ENCODE peak calls at places on chromosome 10, in seven cellular contexts. One of them, this sample, is unnamed.
A peak's percentile ranks its signal among the peaks of the same experiment; 100 is the strongest.

GRCh38 chr10:11243425-11244222 is 226.0 kb downstream of the CELF2 start:
- DNase-seq in activated T-cell treated with anti-CD3 and anti-CD28 coated beads, Interleukin-2, amount 50 U/mL, for 4 hours: no peak
- DNase-seq in ACHN: no peak
- DNase-seq in T47D: no peak
- DNase-seq in RWPE1: no peak
- DNase-seq in dermis blood vessel endothelial cell: no peak
- DNase-seq in LoVo: no peak
- DNase-seq in this sample: no peak

GRCh38 chr10:33952692-33953360 is 618.4 kb upstream of the NRP1 start:
- DNase-seq in activated T-cell treated with anti-CD3 and anti-CD28 coated beads, Interleukin-2, amount 50 U/mL, for 4 hours: no peak
- DNase-seq in ACHN: no peak
- DNase-seq in T47D: no peak
- DNase-seq in RWPE1: peak; percentile 34
- DNase-seq in dermis blood vessel endothelial cell: peak; percentile 7
- DNase-seq in LoVo: no peak
- DNase-seq in this sample: peak; percentile 65

GRCh38 chr10:98088186-98088971 is 46.1 kb upstream of the R3HCC1L start:
- DNase-seq in activated T-cell treated with anti-CD3 and anti-CD28 coated beads, Interleukin-2, amount 50 U/mL, for 4 hours: no peak
- DNase-seq in ACHN: no peak
- DNase-seq in T47D: no peak
- DNase-seq in RWPE1: no peak
- DNase-seq in dermis blood vessel endothelial cell: no peak
- DNase-seq in LoVo: no peak
- DNase-seq in this sample: no peak

GRCh38 chr10:47420305-47421056 is 36.4 kb upstream of the ZNF488 start:
- DNase-seq in activated T-cell treated with anti-CD3 and anti-CD28 coated beads, Interleukin-2, amount 50 U/mL, for 4 hours: no peak
- DNase-seq in ACHN: no peak
- DNase-seq in T47D: no peak
- DNase-seq in RWPE1: no peak
- DNase-seq in dermis blood vessel endothelial cell: no peak
- DNase-seq in LoVo: no peak
- DNase-seq in this sample: no peak

GRCh38 chr10:118798186-118798811 is 43.5 kb upstream of the CACUL1 start:
- DNase-seq in activated T-cell treated with anti-CD3 and anti-CD28 coated beads, Interleukin-2, amount 50 U/mL, for 4 hours: no peak
- DNase-seq in ACHN: peak; percentile 49
- DNase-seq in T47D: peak; percentile 33
- DNase-seq in RWPE1: peak; percentile 82
- DNase-seq in dermis blood vessel endothelial cell: no peak
- DNase-seq in LoVo: peak; percentile 23
- DNase-seq in this sample: peak; percentile 69

GRCh38 chr10:52319926-52320325 is 5.8 kb downstream of the DKK1 start:
- DNase-seq in activated T-cell treated with anti-CD3 and anti-CD28 coated beads, Interleukin-2, amount 50 U/mL, for 4 hours: no peak
- DNase-seq in ACHN: no peak
- DNase-seq in T47D: no peak
- DNase-seq in RWPE1: no peak
- DNase-seq in dermis blood vessel endothelial cell: no peak
- DNase-seq in LoVo: no peak
- DNase-seq in this sample: no peak

GRCh38 chr10:88810196-88810961 is 7.8 kb downstream of the LIPM start:
- DNase-seq in activated T-cell treated with anti-CD3 and anti-CD28 coated beads, Interleukin-2, amount 50 U/mL, for 4 hours: peak; percentile 15
- DNase-seq in ACHN: peak; percentile 68
- DNase-seq in T47D: peak; percentile 83
- DNase-seq in RWPE1: peak; percentile 63
- DNase-seq in dermis blood vessel endothelial cell: peak; percentile 74
- DNase-seq in LoVo: peak; percentile 64
- DNase-seq in this sample: peak; percentile 88

GRCh38 chr10:46265981-46266505 is 20.8 kb upstream of the ANTXRL start:
- DNase-seq in activated T-cell treated with anti-CD3 and anti-CD28 coated beads, Interleukin-2, amount 50 U/mL, for 4 hours: no peak
- DNase-seq in ACHN: no peak
- DNase-seq in T47D: no peak
- DNase-seq in RWPE1: no peak
- DNase-seq in dermis blood vessel endothelial cell: no peak
- DNase-seq in LoVo: no peak
- DNase-seq in this sample: no peak

GRCh38 chr10:95698415-95698814 is 4.7 kb upstream of the TCTN3 start:
- DNase-seq in activated T-cell treated with anti-CD3 and anti-CD28 coated beads, Interleukin-2, amount 50 U/mL, for 4 hours: no peak
- DNase-seq in ACHN: no peak
- DNase-seq in T47D: no peak
- DNase-seq in RWPE1: no peak
- DNase-seq in dermis blood vessel endothelial cell: no peak
- DNase-seq in LoVo: no peak
- DNase-seq in this sample: no peak

GRCh38 chr10:110408203-110408871 is 89.4 kb upstream of the DUSP5 start:
- DNase-seq in activated T-cell treated with anti-CD3 and anti-CD28 coated beads, Interleukin-2, amount 50 U/mL, for 4 hours: no peak
- DNase-seq in ACHN: no peak
- DNase-seq in T47D: peak; percentile 94
- DNase-seq in RWPE1: peak; percentile 73
- DNase-seq in dermis blood vessel endothelial cell: peak; percentile 51
- DNase-seq in LoVo: peak; percentile 86
- DNase-seq in this sample: peak; percentile 35